ENCODE peak calls at places on chromosomes 6 and 20, in ten cellular contexts. K is psoas muscle; O is NCI-H2081; W is aorta; F is NCI-H1436; R is EH; E is amygdala; P is midbrain; Y is H7; B is CD8-positive, alpha-beta memory T cell. T is an unnamed sample.

GRCh38 chr6:128491643-128492206 is 28.7 kb downstream of the PTPRK start:
- DNase-seq in E (no peak), B (no peak), Y (no peak), R (no peak), W (no peak), O (no peak), P (peak; percentile 55), K (no peak), F (peak; percentile 17), T (no peak)

GRCh38 chr6:1472643-1473042 is 83.3 kb downstream of the FOXF2 start:
- DNase-seq in R (no peak), Y (no peak), E (no peak), O (no peak), P (no peak), K (no peak), B (no peak), F (no peak), W (no peak), T (no peak)

GRCh38 chr6:117629119-117629518 is 26.8 kb upstream of the GOPC start:
- DNase-seq in E (no peak), K (no peak), F (no peak), B (no peak), R (no peak), O (no peak), P (no peak), Y (no peak), W (no peak), T (no peak)

GRCh38 chr20:4932061-4932460 is 69.2 kb downstream of the SLC23A2 start:
- DNase-seq in W (no peak), E (no peak), O (no peak), P (no peak), F (no peak), K (no peak), B (no peak), R (no peak), Y (no peak), T (no peak)

GRCh38 chr20:49261173-49261572 is 16.7 kb downstream of the ZNFX1 start:
- DNase-seq in O (no peak), P (no peak), E (no peak), R (no peak), F (no peak), W (no peak), Y (no peak), B (no peak), K (no peak), T (no peak)

GRCh38 chr6:14348389-14348788 is 230.8 kb downstream of the CD83 start:
- DNase-seq in W (no peak), K (no peak), Y (no peak), F (no peak), P (no peak), B (no peak), R (no peak), E (no peak), O (no peak), T (no peak)

GRCh38 chr20:4366076-4366475 is 350.7 kb upstream of the RNF24 start:
- DNase-seq in B (no peak), Y (no peak), P (no peak), R (peak; percentile 48), W (no peak), K (no peak), E (no peak), F (no peak), O (no peak), T (no peak)

GRCh38 chr6:13624871-13625288 is 9.7 kb downstream of the NOL7 start:
- DNase-seq in R (peak; percentile 47), B (peak; percentile 20), K (no peak), W (no peak), O (no peak), Y (peak; percentile 75), E (no peak), P (no peak), F (peak; percentile 0), T (no peak)

GRCh38 chr6:15620616-15621015 is 42.2 kb downstream of the DTNBP1 start:
- DNase-seq in R (no peak), W (no peak), F (no peak), O (no peak), K (no peak), B (no peak), Y (no peak), P (no peak), E (no peak), T (no peak)

GRCh38 chr20:61819921-61820825 is 245.5 kb downstream of the TAF4 start:
- DNase-seq in F (no peak), K (peak; percentile 33), W (no peak), Y (no peak), E (no peak), O (no peak), P (no peak), B (no peak), R (no peak), T (no peak)

GRCh38 chr6:99905209-99906106 is 88.6 kb downstream of the MCHR2 start:
- DNase-seq in P (peak; percentile 22), R (peak; percentile 73), O (peak; percentile 11), W (no peak), K (no peak), E (no peak), B (peak; percentile 6), F (peak; percentile 57), Y (peak; percentile 33), T (no peak)

GRCh38 chr6:21109421-21110178 is 484.0 kb upstream of the SOX4 start:
- DNase-seq in O (no peak), B (no peak), F (no peak), P (no peak), E (no peak), K (no peak), Y (no peak), W (no peak), R (peak; percentile 79), T (no peak)

GRCh38 chr6:5125152-5126006 is 40.2 kb downstream of the PPP1R3G start:
- DNase-seq in P (no peak), Y (no peak), B (no peak), F (no peak), O (no peak), E (no peak), K (no peak), R (peak; percentile 71), W (no peak), T (no peak)

GRCh38 chr6:8644306-8644705 is 209.0 kb upstream of the SLC35B3 start:
- DNase-seq in K (no peak), B (no peak), W (no peak), P (no peak), R (no peak), E (no peak), Y (no peak), O (no peak), F (no peak), T (no peak)

GRCh38 chr6:143792402-143793339 is 50.5 kb upstream of the LTV1 start:
- DNase-seq in E (no peak), B (no peak), P (no peak), F (no peak), O (no peak), Y (no peak), K (no peak), R (no peak), W (no peak), T (no peak)

GRCh38 chr6:128511518-128511917 is 8.9 kb downstream of the PTPRK start:
- DNase-seq in W (no peak), O (no peak), E (no peak), Y (no peak), B (no peak), P (no peak), F (no peak), R (peak; percentile 50), K (no peak), T (no peak)

GRCh38 chr20:45981261-45981660 is 9.3 kb upstream of the ZNF335 start:
- DNase-seq in Y (no peak), F (no peak), O (no peak), E (no peak), W (peak; percentile 12), B (no peak), P (no peak), R (no peak), K (no peak), T (no peak)

GRCh38 chr6:56753801-56754200 is 111.1 kb upstream of the DST start:
- DNase-seq in E (no peak), R (no peak), K (no peak), B (no peak), W (no peak), O (no peak), Y (no peak), F (no peak), P (peak; percentile 25), T (no peak)

GRCh38 chr6:7126759-7127158 is 19.0 kb downstream of the RREB1 start:
- DNase-seq in K (no peak), P (no peak), F (no peak), W (no peak), E (no peak), O (no peak), B (no peak), Y (no peak), R (no peak), T (no peak)

GRCh38 chr6:56683882-56684281 is 41.2 kb upstream of the DST start:
- DNase-seq in B (no peak), P (no peak), E (no peak), K (no peak), Y (no peak), O (no peak), R (peak; percentile 94), W (no peak), F (no peak), T (no peak)

GRCh38 chr20:17610566-17611289 is 40.9 kb downstream of the DSTN start:
- DNase-seq in P (no peak), O (no peak), F (no peak), K (peak; percentile 50), B (peak; percentile 68), E (no peak), W (peak; percentile 77), Y (no peak), R (peak; percentile 45), T (peak; percentile 34)

GRCh38 chr20:63568986-63569949 is 4.8 kb downstream of the HELZ2 start:
- DNase-seq in P (no peak), F (no peak), W (no peak), E (no peak), R (no peak), O (no peak), Y (no peak), B (no peak), K (no peak), T (no peak)